ENCODE peak calls at places on chromosomes 12 and 14, in seven cellular contexts. Z is RWPE2; E is left lung; S is CD4-positive, alpha-beta memory T cell; I is heart left ventricle; D is transverse colon; F is right atrium auricular region. J is an unnamed sample.

GRCh38 chr12:109718390-109718789 is 4.8 kb downstream of the FAM222A start:
- DNase-seq in Z (no peak), E (peak; percentile 74), S (no peak), I (no peak), D (no peak), F (no peak), J (no peak)

GRCh38 chr12:50720085-50720484 is 43.8 kb upstream of the ATF1 start:
- DNase-seq in Z (no peak), E (no peak), S (no peak), I (no peak), D (no peak), F (no peak), J (no peak)

GRCh38 chr14:56422703-56423213 is 156.8 kb upstream of the TMEM260 start:
- DNase-seq in Z (no peak), E (no peak), S (peak; percentile 17), I (peak; percentile 57), D (peak; percentile 31), F (no peak), J (peak; percentile 64)

GRCh38 chr14:71062581-71063303 is 155.5 kb downstream of the PCNX1 start:
- DNase-seq in Z (no peak), E (no peak), S (no peak), I (no peak), D (no peak), F (no peak), J (no peak)

GRCh38 chr12:124098887-124099286 is 125.9 kb downstream of the ZNF664 start:
- DNase-seq in Z (no peak), E (no peak), S (no peak), I (no peak), D (no peak), F (no peak), J (no peak)

GRCh38 chr12:48933664-48934311 is 8.5 kb upstream of the FKBP11 start:
- DNase-seq in Z (no peak), E (no peak), S (peak; percentile 69), I (no peak), D (no peak), F (no peak), J (no peak)

GRCh38 chr12:15001733-15002471 is 29.1 kb downstream of the PDE6H start:
- DNase-seq in Z (no peak), E (peak; percentile 66), S (no peak), I (peak; percentile 62), D (peak; percentile 24), F (peak; percentile 62), J (peak; percentile 56)

GRCh38 chr14:65502676-65503124 is 90.2 kb downstream of the FUT8 start:
- DNase-seq in Z (no peak), E (no peak), S (no peak), I (no peak), D (no peak), F (no peak), J (no peak)

GRCh38 chr12:108711486-108712163 is 19.7 kb downstream of the CORO1C start:
- DNase-seq in Z (no peak), E (no peak), S (no peak), I (no peak), D (no peak), F (no peak), J (no peak)

GRCh38 chr12:1332327-1332726 is 262.1 kb downstream of the FBXL14 start:
- DNase-seq in Z (no peak), E (no peak), S (no peak), I (no peak), D (peak; percentile 32), F (no peak), J (no peak)

GRCh38 chr14:105879867-105880561 is 353.6 kb downstream of the TMEM121 start:
- DNase-seq in Z (peak; percentile 63), E (peak; percentile 74), S (no peak), I (no peak), D (peak; percentile 3), F (no peak), J (peak; percentile 6)

GRCh38 chr14:72883963-72884362 is 9.9 kb downstream of the DPF3 start:
- DNase-seq in Z (no peak), E (no peak), S (no peak), I (no peak), D (no peak), F (no peak), J (no peak)

GRCh38 chr14:54730156-54730961 is 163.4 kb downstream of the SAMD4A start:
- DNase-seq in Z (no peak), E (no peak), S (no peak), I (no peak), D (peak; percentile 16), F (no peak), J (no peak)

GRCh38 chr14:53956427-53957201 is at the start of gene BMP4:
- DNase-seq in Z (peak; percentile 71), E (peak; percentile 90), S (no peak), I (peak; percentile 86), D (peak; percentile 77), F (peak; percentile 84), J (peak; percentile 92)

GRCh38 chr12:121331268-121331667 is 20.9 kb downstream of the ANAPC5 start:
- DNase-seq in Z (no peak), E (no peak), S (no peak), I (no peak), D (no peak), F (no peak), J (no peak)

GRCh38 chr12:130137141-130138018 is 24.9 kb upstream of the FZD10 start:
- DNase-seq in Z (no peak), E (no peak), S (no peak), I (no peak), D (no peak), F (no peak), J (no peak)

GRCh38 chr14:31268216-31268615 is 60.6 kb upstream of the HECTD1 start:
- DNase-seq in Z (no peak), E (no peak), S (no peak), I (no peak), D (no peak), F (no peak), J (no peak)

GRCh38 chr12:11773889-11774677 is 124.6 kb downstream of the ETV6 start:
- DNase-seq in Z (no peak), E (peak; percentile 84), S (no peak), I (peak; percentile 54), D (no peak), F (no peak), J (no peak)

GRCh38 chr14:100193417-100194357 is 34.2 kb upstream of the DEGS2 start:
- DNase-seq in Z (no peak), E (no peak), S (no peak), I (peak; percentile 25), D (no peak), F (no peak), J (peak; percentile 37)

GRCh38 chr12:18430425-18431048 is 169.2 kb downstream of the PIK3C2G start:
- DNase-seq in Z (no peak), E (no peak), S (no peak), I (no peak), D (peak; percentile 31), F (peak; percentile 59), J (peak; percentile 19)

GRCh38 chr14:77498120-77498979 is at the start of gene ISM2:
- DNase-seq in Z (peak; percentile 70), E (peak; percentile 81), S (peak; percentile 14), I (peak; percentile 30), D (peak; percentile 28), F (no peak), J (no peak)

GRCh38 chr12:1518486-1518762 is 76.0 kb downstream of the FBXL14 start:
- DNase-seq in Z (no peak), E (no peak), S (no peak), I (no peak), D (no peak), F (no peak), J (no peak)

GRCh38 chr12:124377981-124378509 is 83.2 kb downstream of the RFLNA start:
- DNase-seq in Z (no peak), E (no peak), S (no peak), I (no peak), D (no peak), F (no peak), J (no peak)

GRCh38 chr14:25049127-25049558 is 804 bp downstream of the STXBP6 start:
- DNase-seq in Z (no peak), E (no peak), S (no peak), I (peak; percentile 45), D (peak; percentile 20), F (no peak), J (peak; percentile 40)

GRCh38 chr14:74425525-74426201 is 347 bp downstream of the SYNDIG1L start:
- DNase-seq in Z (no peak), E (peak; percentile 84), S (peak; percentile 48), I (peak; percentile 41), D (peak; percentile 28), F (no peak), J (peak; percentile 66)

DNA sequence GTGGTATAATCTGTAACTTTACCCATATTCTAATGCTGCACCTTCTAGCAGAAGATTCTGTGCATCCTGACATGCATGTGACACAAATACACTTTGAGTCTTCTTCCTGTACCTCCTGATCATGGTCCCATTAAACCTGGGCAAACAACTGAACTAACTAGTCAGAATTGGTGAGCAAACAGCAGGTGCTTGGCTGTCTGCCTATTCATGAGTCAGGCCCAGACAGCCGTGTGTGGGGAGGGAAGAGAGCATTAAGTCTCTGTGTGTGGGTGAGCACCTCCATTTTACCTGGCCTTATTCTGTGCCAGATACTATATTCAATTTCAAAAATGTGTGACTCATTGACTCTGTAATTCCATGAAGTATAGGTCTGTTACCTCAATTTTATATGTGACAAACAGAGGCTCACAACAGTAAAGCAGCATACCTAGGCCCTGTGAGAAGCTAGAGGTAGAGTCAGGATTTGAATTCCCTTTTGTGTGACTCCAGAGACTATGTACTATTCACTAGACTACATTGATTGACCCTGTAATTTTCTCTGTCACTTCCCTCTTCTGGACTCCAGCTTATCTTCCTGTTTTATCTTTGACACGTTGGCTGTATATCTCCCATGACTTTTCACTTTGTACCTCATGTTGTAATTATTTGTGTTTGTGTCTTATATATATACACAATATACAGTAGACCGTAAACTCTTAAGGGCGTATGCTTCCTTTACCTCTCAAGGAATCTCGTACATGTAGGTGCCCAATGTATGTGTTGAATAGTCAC is 32.2 kb downstream of the SUSD6 start:
- DNase-seq in Z (peak; percentile 93), E (no peak), S (no peak), I (peak; percentile 40), D (peak; percentile 86), F (no peak), J (no peak)
- H3K4me1 ChIP-seq in Z (peaks cover 34% of the 10 kb centered on the region), E (peaks cover 32% of the 10 kb centered on the region), S (peaks cover 65% of the 10 kb centered on the region), I (peaks cover 53% of the 10 kb centered on the region), D (peaks cover 64% of the 10 kb centered on the region), F (peaks cover 51% of the 10 kb centered on the region), J (peaks cover 14% of the 10 kb centered on the region)

GRCh38 chr14:104700747-104701215 is 11.4 kb downstream of the INF2 start:
- DNase-seq in Z (no peak), E (no peak), S (no peak), I (no peak), D (no peak), F (no peak), J (no peak)
- H3K4me1 ChIP-seq in Z (peaks cover 3% of the 10 kb centered on the region), E (peaks cover 24% of the 10 kb centered on the region), S (peaks cover 6% of the 10 kb centered on the region), I (peaks cover 50% of the 10 kb centered on the region), D (peaks cover 42% of the 10 kb centered on the region), F (peaks cover 59% of the 10 kb centered on the region), J (peaks cover 5% of the 10 kb centered on the region)

GRCh38 chr12:111705672-111706071 is 19.8 kb downstream of the ACAD10 start:
- DNase-seq in Z (no peak), E (no peak), S (no peak), I (no peak), D (no peak), F (no peak), J (no peak)
- H3K4me1 ChIP-seq in Z (no peaks in the 10 kb centered on the region), E (no peaks in the 10 kb centered on the region), S (no peaks in the 10 kb centered on the region), I (no peaks in the 10 kb centered on the region), D (no peaks in the 10 kb centered on the region), F (no peaks in the 10 kb centered on the region), J (no peaks in the 10 kb centered on the region)

DNA sequence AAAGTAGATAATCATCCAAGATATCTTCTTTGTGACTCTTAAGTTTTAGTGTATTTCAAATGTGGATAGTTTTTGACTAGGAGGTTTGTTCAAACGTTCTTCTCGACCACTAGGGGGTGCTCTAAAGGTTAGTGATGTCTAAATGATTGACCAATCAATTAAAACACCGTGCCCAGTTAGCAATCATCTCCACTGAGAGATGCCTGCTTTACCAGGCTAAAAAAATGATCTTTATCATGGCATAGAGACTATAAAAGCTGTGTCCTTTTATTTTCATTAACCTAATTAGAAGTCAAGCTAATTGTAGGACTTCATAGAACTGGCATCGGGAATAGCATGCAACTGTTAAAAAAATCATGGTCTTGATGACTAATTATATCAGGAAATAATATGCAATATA is 153.9 kb downstream of the PRKCH start:
- DNase-seq in Z (no peak), E (no peak), S (no peak), I (no peak), D (no peak), F (no peak), J (no peak)
- H3K4me1 ChIP-seq in Z (peaks cover 73% of the 10 kb centered on the region), E (peaks cover 25% of the 10 kb centered on the region), S (peaks cover 98% of the 10 kb centered on the region), I (peaks cover 89% of the 10 kb centered on the region), D (peaks cover 84% of the 10 kb centered on the region), F (peaks cover 94% of the 10 kb centered on the region), J (peaks cover 19% of the 10 kb centered on the region)